ENCODE peak calls at places on chromosomes 6 and 20, in six cellular contexts. One of them, this sample, is unnamed.
A peak's percentile ranks its signal among the peaks of the same experiment; 100 is the strongest.

GRCh38 chr6:127119361-127120108 is 1.1 kb downstream of the RSPO3 start:
- DNase-seq in activated CD8-positive, alpha-beta T cell treated with anti-CD3 and anti-CD28 coated beads, Interleukin-2, amount 10 ng/mL, durations not matched to agents 7 days and 5 days: peak; percentile 29
- DNase-seq in activated T-helper 1 cell treated with anti-CD3 and anti-CD28 coated beads, Interleukin-12 subunit alpha, Interleukin-12 subunit beta, Interleukin-2, Interleukin-4 antibody, amounts not matched to agents 30 ng/mL and 10 ng/mL and 1 ng/mL, durations not matched to agents 14 hours and 24 hours and 36 hours: no peak
- DNase-seq in amniotic stem cell: no peak
- DNase-seq in pancreas: peak; percentile 61
- DNase-seq in NCI-H1105: peak; percentile 28
- DNase-seq in this sample: peak; percentile 37

GRCh38 chr6:127855542-127856159 is 45.2 kb downstream of the THEMIS start:
- DNase-seq in activated CD8-positive, alpha-beta T cell treated with anti-CD3 and anti-CD28 coated beads, Interleukin-2, amount 10 ng/mL, durations not matched to agents 7 days and 5 days: peak; percentile 61
- DNase-seq in activated T-helper 1 cell treated with anti-CD3 and anti-CD28 coated beads, Interleukin-12 subunit alpha, Interleukin-12 subunit beta, Interleukin-2, Interleukin-4 antibody, amounts not matched to agents 30 ng/mL and 10 ng/mL and 1 ng/mL, durations not matched to agents 14 hours and 24 hours and 36 hours: no peak
- DNase-seq in amniotic stem cell: no peak
- DNase-seq in pancreas: no peak
- DNase-seq in NCI-H1105: no peak
- DNase-seq in this sample: no peak

GRCh38 chr20:986733-987355 is 15.3 kb downstream of the RSPO4 start:
- DNase-seq in activated CD8-positive, alpha-beta T cell treated with anti-CD3 and anti-CD28 coated beads, Interleukin-2, amount 10 ng/mL, durations not matched to agents 7 days and 5 days: peak; percentile 23
- DNase-seq in activated T-helper 1 cell treated with anti-CD3 and anti-CD28 coated beads, Interleukin-12 subunit alpha, Interleukin-12 subunit beta, Interleukin-2, Interleukin-4 antibody, amounts not matched to agents 30 ng/mL and 10 ng/mL and 1 ng/mL, durations not matched to agents 14 hours and 24 hours and 36 hours: no peak
- DNase-seq in amniotic stem cell: no peak
- DNase-seq in pancreas: no peak
- DNase-seq in NCI-H1105: no peak
- DNase-seq in this sample: no peak

GRCh38 chr20:51661609-51662178 is 106.5 kb downstream of the ATP9A start:
- DNase-seq in activated CD8-positive, alpha-beta T cell treated with anti-CD3 and anti-CD28 coated beads, Interleukin-2, amount 10 ng/mL, durations not matched to agents 7 days and 5 days: peak; percentile 70
- DNase-seq in activated T-helper 1 cell treated with anti-CD3 and anti-CD28 coated beads, Interleukin-12 subunit alpha, Interleukin-12 subunit beta, Interleukin-2, Interleukin-4 antibody, amounts not matched to agents 30 ng/mL and 10 ng/mL and 1 ng/mL, durations not matched to agents 14 hours and 24 hours and 36 hours: peak; percentile 20
- DNase-seq in amniotic stem cell: no peak
- DNase-seq in pancreas: no peak
- DNase-seq in NCI-H1105: no peak
- DNase-seq in this sample: no peak

GRCh38 chr20:22055981-22056380 is 350.5 kb downstream of the PAX1 start:
- DNase-seq in activated CD8-positive, alpha-beta T cell treated with anti-CD3 and anti-CD28 coated beads, Interleukin-2, amount 10 ng/mL, durations not matched to agents 7 days and 5 days: no peak
- DNase-seq in activated T-helper 1 cell treated with anti-CD3 and anti-CD28 coated beads, Interleukin-12 subunit alpha, Interleukin-12 subunit beta, Interleukin-2, Interleukin-4 antibody, amounts not matched to agents 30 ng/mL and 10 ng/mL and 1 ng/mL, durations not matched to agents 14 hours and 24 hours and 36 hours: no peak
- DNase-seq in amniotic stem cell: no peak
- DNase-seq in pancreas: no peak
- DNase-seq in NCI-H1105: no peak
- DNase-seq in this sample: no peak

GRCh38 chr6:77466055-77467028 is 3.1 kb upstream of the HTR1B start:
- DNase-seq in activated CD8-positive, alpha-beta T cell treated with anti-CD3 and anti-CD28 coated beads, Interleukin-2, amount 10 ng/mL, durations not matched to agents 7 days and 5 days: peak; percentile 35
- DNase-seq in activated T-helper 1 cell treated with anti-CD3 and anti-CD28 coated beads, Interleukin-12 subunit alpha, Interleukin-12 subunit beta, Interleukin-2, Interleukin-4 antibody, amounts not matched to agents 30 ng/mL and 10 ng/mL and 1 ng/mL, durations not matched to agents 14 hours and 24 hours and 36 hours: no peak
- DNase-seq in amniotic stem cell: peak; percentile 66
- DNase-seq in pancreas: peak; percentile 68
- DNase-seq in NCI-H1105: no peak
- DNase-seq in this sample: no peak

GRCh38 chr20:41509316-41509715 is 108.9 kb downstream of the CHD6 start:
- DNase-seq in activated CD8-positive, alpha-beta T cell treated with anti-CD3 and anti-CD28 coated beads, Interleukin-2, amount 10 ng/mL, durations not matched to agents 7 days and 5 days: no peak
- DNase-seq in activated T-helper 1 cell treated with anti-CD3 and anti-CD28 coated beads, Interleukin-12 subunit alpha, Interleukin-12 subunit beta, Interleukin-2, Interleukin-4 antibody, amounts not matched to agents 30 ng/mL and 10 ng/mL and 1 ng/mL, durations not matched to agents 14 hours and 24 hours and 36 hours: no peak
- DNase-seq in amniotic stem cell: no peak
- DNase-seq in pancreas: no peak
- DNase-seq in NCI-H1105: no peak
- DNase-seq in this sample: no peak

GRCh38 chr6:48183174-48183573 is 72.2 kb upstream of the PTCHD4 start:
- DNase-seq in activated CD8-positive, alpha-beta T cell treated with anti-CD3 and anti-CD28 coated beads, Interleukin-2, amount 10 ng/mL, durations not matched to agents 7 days and 5 days: no peak
- DNase-seq in activated T-helper 1 cell treated with anti-CD3 and anti-CD28 coated beads, Interleukin-12 subunit alpha, Interleukin-12 subunit beta, Interleukin-2, Interleukin-4 antibody, amounts not matched to agents 30 ng/mL and 10 ng/mL and 1 ng/mL, durations not matched to agents 14 hours and 24 hours and 36 hours: no peak
- DNase-seq in amniotic stem cell: no peak
- DNase-seq in pancreas: no peak
- DNase-seq in NCI-H1105: no peak
- DNase-seq in this sample: no peak

GRCh38 chr6:138204792-138205384 is 13.4 kb downstream of the PBOV1 start:
- DNase-seq in activated CD8-positive, alpha-beta T cell treated with anti-CD3 and anti-CD28 coated beads, Interleukin-2, amount 10 ng/mL, durations not matched to agents 7 days and 5 days: no peak
- DNase-seq in activated T-helper 1 cell treated with anti-CD3 and anti-CD28 coated beads, Interleukin-12 subunit alpha, Interleukin-12 subunit beta, Interleukin-2, Interleukin-4 antibody, amounts not matched to agents 30 ng/mL and 10 ng/mL and 1 ng/mL, durations not matched to agents 14 hours and 24 hours and 36 hours: no peak
- DNase-seq in amniotic stem cell: no peak
- DNase-seq in pancreas: no peak
- DNase-seq in NCI-H1105: no peak
- DNase-seq in this sample: no peak

GRCh38 chr6:140711019-140711613 is 1336.7 kb upstream of the CITED2 start:
- DNase-seq in activated CD8-positive, alpha-beta T cell treated with anti-CD3 and anti-CD28 coated beads, Interleukin-2, amount 10 ng/mL, durations not matched to agents 7 days and 5 days: no peak
- DNase-seq in activated T-helper 1 cell treated with anti-CD3 and anti-CD28 coated beads, Interleukin-12 subunit alpha, Interleukin-12 subunit beta, Interleukin-2, Interleukin-4 antibody, amounts not matched to agents 30 ng/mL and 10 ng/mL and 1 ng/mL, durations not matched to agents 14 hours and 24 hours and 36 hours: no peak
- DNase-seq in amniotic stem cell: no peak
- DNase-seq in pancreas: no peak
- DNase-seq in NCI-H1105: no peak
- DNase-seq in this sample: no peak

GRCh38 chr6:13538084-13538483 is 36.3 kb upstream of the SIRT5 start:
- DNase-seq in activated CD8-positive, alpha-beta T cell treated with anti-CD3 and anti-CD28 coated beads, Interleukin-2, amount 10 ng/mL, durations not matched to agents 7 days and 5 days: no peak
- DNase-seq in activated T-helper 1 cell treated with anti-CD3 and anti-CD28 coated beads, Interleukin-12 subunit alpha, Interleukin-12 subunit beta, Interleukin-2, Interleukin-4 antibody, amounts not matched to agents 30 ng/mL and 10 ng/mL and 1 ng/mL, durations not matched to agents 14 hours and 24 hours and 36 hours: no peak
- DNase-seq in amniotic stem cell: peak; percentile 27
- DNase-seq in pancreas: no peak
- DNase-seq in NCI-H1105: no peak
- DNase-seq in this sample: no peak

GRCh38 chr6:3808189-3808588 is 41.0 kb upstream of the FAM50B start:
- DNase-seq in activated CD8-positive, alpha-beta T cell treated with anti-CD3 and anti-CD28 coated beads, Interleukin-2, amount 10 ng/mL, durations not matched to agents 7 days and 5 days: no peak
- DNase-seq in activated T-helper 1 cell treated with anti-CD3 and anti-CD28 coated beads, Interleukin-12 subunit alpha, Interleukin-12 subunit beta, Interleukin-2, Interleukin-4 antibody, amounts not matched to agents 30 ng/mL and 10 ng/mL and 1 ng/mL, durations not matched to agents 14 hours and 24 hours and 36 hours: no peak
- DNase-seq in amniotic stem cell: no peak
- DNase-seq in pancreas: no peak
- DNase-seq in NCI-H1105: no peak
- DNase-seq in this sample: no peak

GRCh38 chr6:13708679-13709261 is 2.9 kb downstream of the RANBP9 start:
- DNase-seq in activated CD8-positive, alpha-beta T cell treated with anti-CD3 and anti-CD28 coated beads, Interleukin-2, amount 10 ng/mL, durations not matched to agents 7 days and 5 days: no peak
- DNase-seq in activated T-helper 1 cell treated with anti-CD3 and anti-CD28 coated beads, Interleukin-12 subunit alpha, Interleukin-12 subunit beta, Interleukin-2, Interleukin-4 antibody, amounts not matched to agents 30 ng/mL and 10 ng/mL and 1 ng/mL, durations not matched to agents 14 hours and 24 hours and 36 hours: no peak
- DNase-seq in amniotic stem cell: no peak
- DNase-seq in pancreas: no peak
- DNase-seq in NCI-H1105: no peak
- DNase-seq in this sample: no peak

GRCh38 chr20:58636396-58636982 is 14.6 kb upstream of the STX16 start:
- DNase-seq in activated CD8-positive, alpha-beta T cell treated with anti-CD3 and anti-CD28 coated beads, Interleukin-2, amount 10 ng/mL, durations not matched to agents 7 days and 5 days: no peak
- DNase-seq in activated T-helper 1 cell treated with anti-CD3 and anti-CD28 coated beads, Interleukin-12 subunit alpha, Interleukin-12 subunit beta, Interleukin-2, Interleukin-4 antibody, amounts not matched to agents 30 ng/mL and 10 ng/mL and 1 ng/mL, durations not matched to agents 14 hours and 24 hours and 36 hours: no peak
- DNase-seq in amniotic stem cell: no peak
- DNase-seq in pancreas: no peak
- DNase-seq in NCI-H1105: no peak
- DNase-seq in this sample: no peak

GRCh38 chr6:161598896-161599295 is 325.0 kb upstream of the AGPAT4 start:
- DNase-seq in activated CD8-positive, alpha-beta T cell treated with anti-CD3 and anti-CD28 coated beads, Interleukin-2, amount 10 ng/mL, durations not matched to agents 7 days and 5 days: no peak
- DNase-seq in activated T-helper 1 cell treated with anti-CD3 and anti-CD28 coated beads, Interleukin-12 subunit alpha, Interleukin-12 subunit beta, Interleukin-2, Interleukin-4 antibody, amounts not matched to agents 30 ng/mL and 10 ng/mL and 1 ng/mL, durations not matched to agents 14 hours and 24 hours and 36 hours: no peak
- DNase-seq in amniotic stem cell: no peak
- DNase-seq in pancreas: no peak
- DNase-seq in NCI-H1105: no peak
- DNase-seq in this sample: no peak

GRCh38 chr6:42075159-42075838 is 25.0 kb downstream of the TAF8 start:
- DNase-seq in activated CD8-positive, alpha-beta T cell treated with anti-CD3 and anti-CD28 coated beads, Interleukin-2, amount 10 ng/mL, durations not matched to agents 7 days and 5 days: peak; percentile 61
- DNase-seq in activated T-helper 1 cell treated with anti-CD3 and anti-CD28 coated beads, Interleukin-12 subunit alpha, Interleukin-12 subunit beta, Interleukin-2, Interleukin-4 antibody, amounts not matched to agents 30 ng/mL and 10 ng/mL and 1 ng/mL, durations not matched to agents 14 hours and 24 hours and 36 hours: peak; percentile 33
- DNase-seq in amniotic stem cell: peak; percentile 62
- DNase-seq in pancreas: peak; percentile 90
- DNase-seq in NCI-H1105: no peak
- DNase-seq in this sample: peak; percentile 17

GRCh38 chr20:37970856-37971245 is 62.4 kb downstream of the TTI1 start:
- DNase-seq in activated CD8-positive, alpha-beta T cell treated with anti-CD3 and anti-CD28 coated beads, Interleukin-2, amount 10 ng/mL, durations not matched to agents 7 days and 5 days: no peak
- DNase-seq in activated T-helper 1 cell treated with anti-CD3 and anti-CD28 coated beads, Interleukin-12 subunit alpha, Interleukin-12 subunit beta, Interleukin-2, Interleukin-4 antibody, amounts not matched to agents 30 ng/mL and 10 ng/mL and 1 ng/mL, durations not matched to agents 14 hours and 24 hours and 36 hours: no peak
- DNase-seq in amniotic stem cell: no peak
- DNase-seq in pancreas: no peak
- DNase-seq in NCI-H1105: no peak
- DNase-seq in this sample: no peak

GRCh38 chr6:14381225-14381887 is 263.8 kb downstream of the CD83 start:
- DNase-seq in activated CD8-positive, alpha-beta T cell treated with anti-CD3 and anti-CD28 coated beads, Interleukin-2, amount 10 ng/mL, durations not matched to agents 7 days and 5 days: no peak
- DNase-seq in activated T-helper 1 cell treated with anti-CD3 and anti-CD28 coated beads, Interleukin-12 subunit alpha, Interleukin-12 subunit beta, Interleukin-2, Interleukin-4 antibody, amounts not matched to agents 30 ng/mL and 10 ng/mL and 1 ng/mL, durations not matched to agents 14 hours and 24 hours and 36 hours: no peak
- DNase-seq in amniotic stem cell: no peak
- DNase-seq in pancreas: no peak
- DNase-seq in NCI-H1105: no peak
- DNase-seq in this sample: no peak

GRCh38 chr20:50270034-50270395 is 79.4 kb downstream of the CEBPB start:
- DNase-seq in activated CD8-positive, alpha-beta T cell treated with anti-CD3 and anti-CD28 coated beads, Interleukin-2, amount 10 ng/mL, durations not matched to agents 7 days and 5 days: no peak
- DNase-seq in activated T-helper 1 cell treated with anti-CD3 and anti-CD28 coated beads, Interleukin-12 subunit alpha, Interleukin-12 subunit beta, Interleukin-2, Interleukin-4 antibody, amounts not matched to agents 30 ng/mL and 10 ng/mL and 1 ng/mL, durations not matched to agents 14 hours and 24 hours and 36 hours: no peak
- DNase-seq in amniotic stem cell: no peak
- DNase-seq in pancreas: no peak
- DNase-seq in NCI-H1105: no peak
- DNase-seq in this sample: no peak

GRCh38 chr6:56713285-56713684 is 70.6 kb upstream of the DST start:
- DNase-seq in activated CD8-positive, alpha-beta T cell treated with anti-CD3 and anti-CD28 coated beads, Interleukin-2, amount 10 ng/mL, durations not matched to agents 7 days and 5 days: no peak
- DNase-seq in activated T-helper 1 cell treated with anti-CD3 and anti-CD28 coated beads, Interleukin-12 subunit alpha, Interleukin-12 subunit beta, Interleukin-2, Interleukin-4 antibody, amounts not matched to agents 30 ng/mL and 10 ng/mL and 1 ng/mL, durations not matched to agents 14 hours and 24 hours and 36 hours: no peak
- DNase-seq in amniotic stem cell: peak; percentile 80
- DNase-seq in pancreas: no peak
- DNase-seq in NCI-H1105: no peak
- DNase-seq in this sample: no peak

GRCh38 chr6:4320860-4321259 is 185.5 kb upstream of the ECI2 start:
- DNase-seq in activated CD8-positive, alpha-beta T cell treated with anti-CD3 and anti-CD28 coated beads, Interleukin-2, amount 10 ng/mL, durations not matched to agents 7 days and 5 days: no peak
- DNase-seq in activated T-helper 1 cell treated with anti-CD3 and anti-CD28 coated beads, Interleukin-12 subunit alpha, Interleukin-12 subunit beta, Interleukin-2, Interleukin-4 antibody, amounts not matched to agents 30 ng/mL and 10 ng/mL and 1 ng/mL, durations not matched to agents 14 hours and 24 hours and 36 hours: no peak
- DNase-seq in amniotic stem cell: peak; percentile 75
- DNase-seq in pancreas: no peak
- DNase-seq in NCI-H1105: no peak
- DNase-seq in this sample: no peak

GRCh38 chr6:29976588-29977424 is 34.5 kb downstream of the HLA-A start:
- DNase-seq in activated CD8-positive, alpha-beta T cell treated with anti-CD3 and anti-CD28 coated beads, Interleukin-2, amount 10 ng/mL, durations not matched to agents 7 days and 5 days: peak; percentile 58
- DNase-seq in activated T-helper 1 cell treated with anti-CD3 and anti-CD28 coated beads, Interleukin-12 subunit alpha, Interleukin-12 subunit beta, Interleukin-2, Interleukin-4 antibody, amounts not matched to agents 30 ng/mL and 10 ng/mL and 1 ng/mL, durations not matched to agents 14 hours and 24 hours and 36 hours: peak; percentile 44
- DNase-seq in amniotic stem cell: peak; percentile 74
- DNase-seq in pancreas: peak; percentile 89
- DNase-seq in NCI-H1105: peak; percentile 49
- DNase-seq in this sample: peak; percentile 37

GRCh38 chr6:36121752-36122494 is 8.4 kb upstream of the MAPK13 start:
- DNase-seq in activated CD8-positive, alpha-beta T cell treated with anti-CD3 and anti-CD28 coated beads, Interleukin-2, amount 10 ng/mL, durations not matched to agents 7 days and 5 days: no peak
- DNase-seq in activated T-helper 1 cell treated with anti-CD3 and anti-CD28 coated beads, Interleukin-12 subunit alpha, Interleukin-12 subunit beta, Interleukin-2, Interleukin-4 antibody, amounts not matched to agents 30 ng/mL and 10 ng/mL and 1 ng/mL, durations not matched to agents 14 hours and 24 hours and 36 hours: no peak
- DNase-seq in amniotic stem cell: no peak
- DNase-seq in pancreas: no peak
- DNase-seq in NCI-H1105: no peak
- DNase-seq in this sample: no peak

GRCh38 chr6:146484411-146484810 is 59.2 kb upstream of the RAB32 start:
- DNase-seq in activated CD8-positive, alpha-beta T cell treated with anti-CD3 and anti-CD28 coated beads, Interleukin-2, amount 10 ng/mL, durations not matched to agents 7 days and 5 days: no peak
- DNase-seq in activated T-helper 1 cell treated with anti-CD3 and anti-CD28 coated beads, Interleukin-12 subunit alpha, Interleukin-12 subunit beta, Interleukin-2, Interleukin-4 antibody, amounts not matched to agents 30 ng/mL and 10 ng/mL and 1 ng/mL, durations not matched to agents 14 hours and 24 hours and 36 hours: no peak
- DNase-seq in amniotic stem cell: no peak
- DNase-seq in pancreas: no peak
- DNase-seq in NCI-H1105: no peak
- DNase-seq in this sample: no peak

GRCh38 chr6:138404666-138405337 is 779 bp downstream of the HEBP2 start:
- DNase-seq in activated CD8-positive, alpha-beta T cell treated with anti-CD3 and anti-CD28 coated beads, Interleukin-2, amount 10 ng/mL, durations not matched to agents 7 days and 5 days: peak; percentile 51
- DNase-seq in activated T-helper 1 cell treated with anti-CD3 and anti-CD28 coated beads, Interleukin-12 subunit alpha, Interleukin-12 subunit beta, Interleukin-2, Interleukin-4 antibody, amounts not matched to agents 30 ng/mL and 10 ng/mL and 1 ng/mL, durations not matched to agents 14 hours and 24 hours and 36 hours: no peak
- DNase-seq in amniotic stem cell: no peak
- DNase-seq in pancreas: peak; percentile 68
- DNase-seq in NCI-H1105: no peak
- DNase-seq in this sample: no peak

GRCh38 chr6:41535766-41536165 is 10.4 kb upstream of the FOXP4 start:
- DNase-seq in activated CD8-positive, alpha-beta T cell treated with anti-CD3 and anti-CD28 coated beads, Interleukin-2, amount 10 ng/mL, durations not matched to agents 7 days and 5 days: no peak
- DNase-seq in activated T-helper 1 cell treated with anti-CD3 and anti-CD28 coated beads, Interleukin-12 subunit alpha, Interleukin-12 subunit beta, Interleukin-2, Interleukin-4 antibody, amounts not matched to agents 30 ng/mL and 10 ng/mL and 1 ng/mL, durations not matched to agents 14 hours and 24 hours and 36 hours: no peak
- DNase-seq in amniotic stem cell: no peak
- DNase-seq in pancreas: no peak
- DNase-seq in NCI-H1105: no peak
- DNase-seq in this sample: no peak

GRCh38 chr6:24257282-24257681 is 100.6 kb downstream of the DCDC2 start:
- DNase-seq in activated CD8-positive, alpha-beta T cell treated with anti-CD3 and anti-CD28 coated beads, Interleukin-2, amount 10 ng/mL, durations not matched to agents 7 days and 5 days: no peak
- DNase-seq in activated T-helper 1 cell treated with anti-CD3 and anti-CD28 coated beads, Interleukin-12 subunit alpha, Interleukin-12 subunit beta, Interleukin-2, Interleukin-4 antibody, amounts not matched to agents 30 ng/mL and 10 ng/mL and 1 ng/mL, durations not matched to agents 14 hours and 24 hours and 36 hours: no peak
- DNase-seq in amniotic stem cell: no peak
- DNase-seq in pancreas: no peak
- DNase-seq in NCI-H1105: no peak
- DNase-seq in this sample: no peak

GRCh38 chr6:90478278-90478677 is 108.6 kb downstream of the MAP3K7 start:
- DNase-seq in activated CD8-positive, alpha-beta T cell treated with anti-CD3 and anti-CD28 coated beads, Interleukin-2, amount 10 ng/mL, durations not matched to agents 7 days and 5 days: no peak
- DNase-seq in activated T-helper 1 cell treated with anti-CD3 and anti-CD28 coated beads, Interleukin-12 subunit alpha, Interleukin-12 subunit beta, Interleukin-2, Interleukin-4 antibody, amounts not matched to agents 30 ng/mL and 10 ng/mL and 1 ng/mL, durations not matched to agents 14 hours and 24 hours and 36 hours: no peak
- DNase-seq in amniotic stem cell: no peak
- DNase-seq in pancreas: no peak
- DNase-seq in NCI-H1105: no peak
- DNase-seq in this sample: no peak

GRCh38 chr6:168385858-168386735 is 54.9 kb upstream of the SMOC2 start:
- DNase-seq in activated CD8-positive, alpha-beta T cell treated with anti-CD3 and anti-CD28 coated beads, Interleukin-2, amount 10 ng/mL, durations not matched to agents 7 days and 5 days: no peak
- DNase-seq in activated T-helper 1 cell treated with anti-CD3 and anti-CD28 coated beads, Interleukin-12 subunit alpha, Interleukin-12 subunit beta, Interleukin-2, Interleukin-4 antibody, amounts not matched to agents 30 ng/mL and 10 ng/mL and 1 ng/mL, durations not matched to agents 14 hours and 24 hours and 36 hours: no peak
- DNase-seq in amniotic stem cell: no peak
- DNase-seq in pancreas: no peak
- DNase-seq in NCI-H1105: no peak
- DNase-seq in this sample: no peak

This sample was measured in stimulated activated naive B cell treated with anti-CD40 and anti-IgM and Interleukin-4, amounts not matched to agents 10 μg/mL and 1 μg/mL and 100 μg/mL, for 72 hours.